ENCODE peak calls at places on chromosomes 5 and 9, in seven cellular contexts. E is endothelial cell of umbilical vein, O is HCT116, Q is GM23248, H is fibroblast of lung, W is GM23338, A is PC-9. U is an unnamed sample.

GRCh38 chr5:1726469-1726865 is 73.2 kb downstream of the MRPL36 start:
- DNase-seq in A (peak; percentile 1), O (no peak), Q (no peak), H (no peak), W (no peak), E (no peak), U (peak; percentile 2)

GRCh38 chr5:136027316-136027715 is 1.5 kb upstream of the TGFBI start:
- DNase-seq in O (no peak), A (no peak), E (no peak), H (no peak), W (no peak), Q (no peak), U (no peak)

GRCh38 chr9:109026306-109026705 is 13.0 kb upstream of the CTNNAL1 start:
- DNase-seq in Q (no peak), E (no peak), W (no peak), H (no peak), O (no peak), A (no peak), U (no peak)

GRCh38 chr5:115391780-115392179 is 95.3 kb upstream of the CCDC112 start:
- DNase-seq in H (no peak), E (no peak), Q (no peak), O (no peak), A (no peak), W (no peak), U (no peak)

GRCh38 chr5:58751222-58751621 is 168.3 kb downstream of the RAB3C start:
- DNase-seq in E (peak; percentile 82), O (peak; percentile 13), Q (peak; percentile 18), H (peak; percentile 42), A (no peak), W (no peak), U (no peak)

GRCh38 chr5:137888875-137889759 is at the start of gene PKD2L2:
- DNase-seq in H (peak; percentile 90), E (peak; percentile 82), W (peak; percentile 94), A (peak; percentile 87), O (no peak), Q (peak; percentile 94), U (peak; percentile 81)

GRCh38 chr5:41707853-41708603 is 162.2 kb downstream of the OXCT1 start:
- DNase-seq in O (peak; percentile 21), A (no peak), W (peak; percentile 78), H (peak; percentile 41), E (peak; percentile 57), Q (peak; percentile 70), U (no peak)

GRCh38 chr5:16754621-16755020 is 137.8 kb upstream of the RETREG1 start:
- DNase-seq in E (no peak), A (no peak), O (no peak), Q (no peak), W (peak; percentile 52), H (peak; percentile 44), U (no peak)

GRCh38 chr5:107555425-107556090 is 115.2 kb downstream of the EFNA5 start:
- DNase-seq in H (peak; percentile 75), O (no peak), E (no peak), W (no peak), A (no peak), Q (peak; percentile 27), U (no peak)

GRCh38 chr9:134842321-134842720 is 38.3 kb upstream of the FCN2 start:
- DNase-seq in H (no peak), W (no peak), Q (no peak), O (no peak), E (no peak), A (no peak), U (no peak)

GRCh38 chr5:8908055-8908683 is 637.7 kb downstream of the SEMA5A start:
- DNase-seq in H (peak; percentile 23), A (peak; percentile 62), W (peak; percentile 74), Q (peak; percentile 41), O (no peak), E (peak; percentile 34), U (peak; percentile 61)

GRCh38 chr5:34529581-34530331 is 126.4 kb upstream of the RAI14 start:
- DNase-seq in H (no peak), O (no peak), A (no peak), E (no peak), Q (no peak), W (no peak), U (no peak)

GRCh38 chr5:150511641-150512367 is 3.9 kb downstream of the NDST1 start:
- DNase-seq in H (peak; percentile 82), E (no peak), A (peak; percentile 90), O (no peak), W (peak; percentile 62), Q (peak; percentile 90), U (no peak)

GRCh38 chr5:141363952-141364660 is at the start of gene PCDHGA5:
- DNase-seq in E (no peak), O (no peak), Q (no peak), H (peak; percentile 20), W (no peak), A (no peak), U (no peak)

GRCh38 chr9:20693068-20693467 is 9.0 kb downstream of the FOCAD start:
- DNase-seq in Q (no peak), A (no peak), O (no peak), E (no peak), W (peak; percentile 48), H (no peak), U (no peak)

GRCh38 chr5:103668281-103668680 is 105.7 kb upstream of the NUDT12 start:
- DNase-seq in A (no peak), H (no peak), O (no peak), E (peak; percentile 84), Q (no peak), W (no peak), U (no peak)

GRCh38 chr9:81225586-81225985 is 463.8 kb downstream of the TLE1 start:
- DNase-seq in Q (no peak), W (no peak), E (no peak), O (no peak), H (no peak), A (no peak), U (no peak)

GRCh38 chr9:96450613-96451544 is 910 bp downstream of the HABP4 start:
- DNase-seq in Q (peak; percentile 56), H (peak; percentile 35), W (peak; percentile 52), O (no peak), E (peak; percentile 14), A (peak; percentile 25), U (no peak)

GRCh38 chr5:169300468-169301385 is at the start of gene SLIT3:
- DNase-seq in H (peak; percentile 88), W (peak; percentile 89), Q (peak; percentile 96), A (no peak), O (no peak), E (peak; percentile 72), U (no peak)
- TF ChIP-seq EZH2 in H (no peak), W (no peak), Q (no peak), A (no peak), O (no peak), E (no peak), U (no peak)

DNA sequence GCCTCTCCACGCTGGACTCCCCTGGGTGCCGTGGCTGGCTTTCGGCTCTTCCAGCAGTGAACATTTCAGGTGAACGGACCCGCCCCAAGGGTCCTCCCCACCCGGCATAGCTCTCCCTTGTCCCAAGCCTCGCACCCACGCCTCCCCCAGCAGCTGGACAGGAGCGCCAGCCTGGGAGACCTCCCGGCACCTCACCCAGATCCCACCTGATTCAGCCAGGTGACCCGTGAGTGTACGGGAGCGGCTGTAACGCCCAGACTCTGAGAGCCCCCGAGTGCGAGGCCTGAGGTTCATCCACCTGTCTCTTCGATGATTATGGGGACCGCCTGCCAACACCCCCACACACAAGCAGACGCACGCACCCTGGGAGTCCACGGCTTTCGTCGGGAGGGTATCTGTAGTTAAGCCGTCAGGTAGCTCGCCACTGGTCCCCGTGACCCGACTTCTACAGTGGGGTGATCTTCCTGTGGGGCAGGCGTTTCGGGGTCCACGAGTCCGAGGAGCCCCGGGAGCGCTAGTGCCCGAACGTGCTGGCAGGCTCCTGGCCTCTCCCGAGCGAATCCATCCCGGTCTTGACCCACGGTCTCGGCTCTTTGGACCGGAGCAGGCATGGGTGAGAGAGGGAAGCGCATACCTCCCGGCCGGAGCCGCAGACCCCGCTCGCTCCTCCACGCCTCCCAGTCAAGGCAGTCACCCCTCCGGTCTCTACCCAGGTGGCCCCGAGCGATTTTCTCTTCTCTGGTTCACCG is 14.9 kb downstream of the TRIM7 start:
- DNase-seq in E (no peak), Q (peak; percentile 35), O (no peak), W (peak; percentile 40), H (no peak), A (peak; percentile 23), U (no peak)
- TF ChIP-seq EZH2 in E (no peak), Q (no peak), O (no peak), W (no peak), H (no peak), A (no peak), U (no peak)

DNA sequence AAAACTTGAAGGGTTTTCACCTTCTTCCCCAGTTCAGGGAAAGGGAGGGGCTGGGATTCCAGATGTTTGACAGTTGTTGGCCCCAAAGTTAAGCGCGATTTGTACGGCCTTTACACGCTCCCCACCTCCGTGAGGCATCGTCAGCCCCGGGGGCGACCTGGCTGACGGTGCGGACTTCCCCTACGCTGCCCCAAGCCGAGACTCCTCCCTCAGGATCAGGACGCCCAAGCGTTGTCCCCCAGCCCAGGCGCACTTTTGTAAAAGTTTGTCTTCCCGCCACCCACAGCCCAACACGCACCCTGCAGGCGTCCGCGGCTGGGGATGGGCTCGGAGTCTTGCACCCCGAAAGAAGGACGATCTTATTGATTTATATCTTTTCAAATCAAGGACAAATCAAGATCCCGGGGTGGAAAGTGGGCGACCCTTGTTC is 713 bp downstream of the MOB3B start:
- DNase-seq in Q (peak; percentile 38), E (peak; percentile 10), A (peak; percentile 28), H (no peak), O (no peak), W (peak; percentile 75), U (no peak)
- TF ChIP-seq EZH2 in Q (no peak), E (peak; percentile 69), A (no peak), H (no peak), O (no peak), W (no peak), U (no peak)

GRCh38 chr5:6182271-6182815 is 196.0 kb downstream of the MED10 start:
- DNase-seq in O (no peak), E (no peak), H (no peak), Q (no peak), A (no peak), W (no peak), U (no peak)
- TF ChIP-seq EZH2 in O (no peak), E (no peak), H (no peak), Q (no peak), A (no peak), W (no peak), U (no peak)

U was measured in DND-41.